ENCODE peak calls at places on chromosome 2, in ten cellular contexts. P, Z, W, V, U, D, Q, T, H and L are unnamed samples.
A peak's percentile ranks its signal among the peaks of the same experiment; 100 is the strongest.

GRCh38 chr2:148721520-148721931 is 77.0 kb downstream of the EPC2 start:
- DNase-seq in W (no peak), Z (no peak), Q (no peak), V (no peak), U (peak; percentile 11), P (no peak), H (no peak), D (no peak), T (no peak), L (no peak)

GRCh38 chr2:232146294-232146693 is 184.8 kb downstream of the DIS3L2 start:
- DNase-seq in W (no peak), T (no peak), V (no peak), H (no peak), U (no peak), Q (peak; percentile 47), P (no peak), D (no peak), Z (no peak), L (no peak)

GRCh38 chr2:99488999-99489757 is 639 bp downstream of the REV1 start:
- DNase-seq in T (peak; percentile 49), U (peak; percentile 62), D (peak; percentile 93), Z (peak; percentile 84), Q (peak; percentile 30), W (peak; percentile 79), V (peak; percentile 63), H (peak; percentile 61), P (peak; percentile 78), L (peak; percentile 69)

GRCh38 chr2:217151509-217152206 is 291.8 kb upstream of the TNP1 start:
- DNase-seq in D (no peak), W (no peak), Q (no peak), T (no peak), V (no peak), U (peak; percentile 35), H (no peak), Z (no peak), P (no peak), L (no peak)

GRCh38 chr2:239985356-239985755 is 39.8 kb downstream of the NDUFA10 start:
- DNase-seq in U (no peak), H (no peak), D (no peak), Z (no peak), Q (no peak), T (no peak), P (no peak), V (no peak), W (no peak), L (no peak)

GRCh38 chr2:134863446-134863845 is 25.0 kb downstream of the ACMSD start:
- DNase-seq in P (no peak), Q (no peak), W (no peak), D (no peak), H (no peak), V (no peak), U (no peak), T (no peak), Z (no peak), L (no peak)

GRCh38 chr2:128299628-128300027 is 19.0 kb downstream of the HS6ST1 start:
- DNase-seq in T (no peak), Z (peak; percentile 40), D (peak; percentile 71), V (no peak), Q (no peak), U (no peak), W (no peak), H (no peak), P (peak; percentile 44), L (no peak)

GRCh38 chr2:235697041-235697440 is 203.2 kb downstream of the AGAP1 start:
- DNase-seq in V (no peak), W (peak; percentile 20), Z (no peak), P (no peak), T (no peak), U (no peak), Q (no peak), D (no peak), H (no peak), L (no peak)

GRCh38 chr2:226362991-226363390 is 436.6 kb downstream of the IRS1 start:
- DNase-seq in Z (no peak), P (no peak), V (no peak), T (no peak), U (peak; percentile 8), H (peak; percentile 3), D (no peak), W (no peak), Q (peak; percentile 58), L (no peak)

GRCh38 chr2:29233428-29233827 is 118.2 kb downstream of the CLIP4 start:
- DNase-seq in P (no peak), U (no peak), V (no peak), Z (no peak), T (no peak), W (peak; percentile 9), D (peak; percentile 12), Q (no peak), H (no peak), L (no peak)

GRCh38 chr2:224971214-224971613 is 71.1 kb downstream of the DOCK10 start:
- DNase-seq in V (no peak), W (no peak), U (no peak), H (no peak), Z (peak; percentile 34), T (peak; percentile 81), Q (no peak), P (no peak), D (no peak), L (no peak)

GRCh38 chr2:88543541-88544057 is 83.7 kb downstream of the EIF2AK3 start:
- DNase-seq in U (no peak), Q (no peak), Z (no peak), D (no peak), H (no peak), V (no peak), T (no peak), W (no peak), P (no peak), L (no peak)

GRCh38 chr2:113084249-113085000 is 16.7 kb downstream of the IL1F10 start:
- DNase-seq in Q (no peak), W (no peak), H (no peak), P (no peak), D (no peak), T (peak; percentile 50), Z (no peak), U (peak; percentile 28), V (no peak), L (no peak)

GRCh38 chr2:160970052-160970846 is 190.0 kb upstream of the TANK start:
- DNase-seq in H (peak; percentile 90), D (no peak), Q (peak; percentile 69), U (peak; percentile 92), Z (no peak), W (no peak), V (peak; percentile 50), T (peak; percentile 72), P (no peak), L (peak; percentile 64)

GRCh38 chr2:232398293-232399034 is 8.2 kb upstream of the ALPG start:
- DNase-seq in U (no peak), D (no peak), Q (no peak), T (peak; percentile 71), P (no peak), V (no peak), Z (no peak), W (no peak), H (no peak), L (no peak)

GRCh38 chr2:224360801-224361251 is 41.1 kb downstream of the FAM124B start:
- DNase-seq in Q (peak; percentile 27), W (no peak), T (no peak), V (no peak), P (no peak), Z (no peak), H (no peak), D (no peak), U (no peak), L (no peak)

GRCh38 chr2:180507028-180507427 is 473.4 kb upstream of the UBE2E3 start:
- DNase-seq in Q (no peak), W (no peak), U (no peak), D (no peak), Z (no peak), T (no peak), H (no peak), V (no peak), P (no peak), L (no peak)

GRCh38 chr2:120809576-120810440 is 74.1 kb downstream of the GLI2 start:
- DNase-seq in U (no peak), Q (no peak), W (no peak), H (no peak), D (no peak), Z (no peak), P (no peak), T (no peak), V (no peak), L (no peak)
- H3K4me3 ChIP-seq in U (no peak overlapping the region), Q (no peak overlapping the region), W (no peak overlapping the region), H (no peak overlapping the region), D (no peak overlapping the region), Z (no peak overlapping the region), P (no peak overlapping the region), T (no peak overlapping the region), V (no peak overlapping the region), L (no peak overlapping the region)

GRCh38 chr2:96865654-96866053 is 4.2 kb downstream of the SEMA4C start:
- DNase-seq in D (no peak), H (no peak), Q (no peak), V (no peak), P (no peak), Z (no peak), W (no peak), T (no peak), U (no peak), L (no peak)
- H3K4me1 ChIP-seq in D (peaks cover 100% of the 10 kb centered on the region), H (peaks cover 30% of the 10 kb centered on the region), Q (peaks cover 24% of the 10 kb centered on the region), V (peaks cover 32% of the 10 kb centered on the region), P (no peaks in the 10 kb centered on the region), Z (peaks cover 11% of the 10 kb centered on the region), W (peaks cover 32% of the 10 kb centered on the region), T (peaks cover 6% of the 10 kb centered on the region), U (peaks cover 1% of the 10 kb centered on the region), L (peaks cover 10% of the 10 kb centered on the region)

DNA sequence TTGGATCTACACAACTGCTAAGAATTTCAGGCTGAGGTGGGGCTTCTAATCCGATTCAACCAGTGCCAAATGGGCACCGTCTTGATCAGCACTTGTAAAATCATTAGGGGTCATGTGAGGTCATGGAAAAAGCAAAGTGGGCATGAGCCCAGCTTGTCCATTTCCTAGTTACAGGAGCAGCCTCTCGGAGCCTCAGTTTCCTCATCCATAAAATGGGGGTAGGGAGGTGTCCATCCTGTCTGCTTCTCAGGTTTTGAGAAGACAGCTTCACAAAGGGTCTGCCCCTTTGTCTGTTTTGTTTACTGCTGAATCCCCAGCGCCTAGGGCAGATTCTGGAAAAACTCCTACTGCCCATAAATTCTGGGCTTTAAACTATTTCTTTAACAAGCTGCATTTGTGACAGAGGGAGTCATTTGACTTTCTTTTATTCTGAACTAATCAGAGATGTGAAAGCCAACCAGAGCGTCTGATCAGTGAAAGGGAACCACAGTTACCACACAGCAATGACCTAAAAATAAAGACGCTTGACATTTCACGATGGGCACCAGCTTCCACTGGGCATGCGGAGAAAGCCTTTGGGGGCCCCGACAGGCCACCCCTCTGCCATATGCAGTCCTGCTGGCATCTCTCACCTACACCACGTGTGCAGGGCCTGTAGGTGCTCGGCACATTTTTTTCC is 38.8 kb downstream of the DNMT3A start:
- DNase-seq in Z (no peak), W (no peak), D (no peak), Q (no peak), H (no peak), T (no peak), U (no peak), P (no peak), V (no peak), L (no peak)
- H3K27ac ChIP-seq in Z (peak overlapping the region; percentile 64), W (no peak overlapping the region), D (peak overlapping the region; percentile 31), Q (no peak overlapping the region), H (no peak overlapping the region), T (no peak overlapping the region), U (peak overlapping the region; percentile 69), P (no peak overlapping the region), V (no peak overlapping the region), L (no peak overlapping the region)

DNA sequence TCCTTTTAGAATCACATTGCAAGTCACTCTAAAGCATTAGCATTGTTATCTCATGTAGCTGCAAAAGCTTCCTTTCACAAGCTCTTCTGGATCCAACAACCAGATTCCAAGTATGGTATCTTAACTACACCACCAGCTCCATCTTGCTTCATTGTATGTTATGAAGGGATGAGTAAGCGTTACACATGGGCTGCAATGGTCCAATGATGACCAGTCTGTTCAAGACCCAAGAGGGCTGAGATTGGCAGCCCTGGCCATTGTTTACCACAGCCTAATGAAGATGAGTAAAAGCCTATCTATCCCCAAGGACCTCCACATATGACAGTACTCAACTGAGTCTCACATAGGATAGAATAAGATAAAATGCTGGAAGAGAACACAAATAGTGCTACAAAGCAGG is 6.3 kb downstream of the CFLAR start:
- DNase-seq in U (no peak), T (no peak), Q (no peak), Z (peak; percentile 71), D (no peak), V (no peak), P (no peak), H (no peak), W (no peak), L (no peak)
- H3K4me3 ChIP-seq in U (no peak overlapping the region), T (no peak overlapping the region), Q (no peak overlapping the region), Z (peak overlapping the region; percentile 100), D (peak overlapping the region; percentile 78), V (no peak overlapping the region), P (no peak overlapping the region), H (peak overlapping the region; percentile 99), W (no peak overlapping the region), L (no peak overlapping the region)